ENCODE peak calls at places on chromosomes 13 and 19, in ten cellular contexts. L is fibroblast of lung, R is PC-3, X is HepG2, D is glutamatergic neuron, Q is RWPE1, V is GM23338, C is suprapubic skin, A is OCI-LY7, W is tibial nerve. G is an unnamed sample.

GRCh38 chr13:98576215-98576945 is 527 bp downstream of the STK24 start:
- DNase-seq in L (no peak), R (no peak), X (no peak), D (peak; percentile 59), Q (peak; percentile 59), V (peak; percentile 57), C (peak; percentile 76), A (peak; percentile 45), W (no peak), G (no peak)

GRCh38 chr13:114105351-114106225 is 26.8 kb downstream of the RASA3 start:
- DNase-seq in L (no peak), R (no peak), X (no peak), D (no peak), Q (no peak), V (no peak), C (peak; percentile 57), A (no peak), W (peak; percentile 12), G (no peak)

GRCh38 chr19:872266-872951 is 12.9 kb downstream of the CFD start:
- DNase-seq in L (peak; percentile 75), R (peak; percentile 45), X (no peak), D (peak; percentile 73), Q (peak; percentile 82), V (peak; percentile 82), C (no peak), A (peak; percentile 93), W (no peak), G (peak; percentile 79)

GRCh38 chr13:20160346-20161274 is at the start of gene GJA3:
- DNase-seq in L (peak; percentile 29), R (peak; percentile 48), X (no peak), D (peak; percentile 43), Q (peak; percentile 49), V (peak; percentile 77), C (no peak), A (no peak), W (no peak), G (peak; percentile 52)

GRCh38 chr19:45275370-45275971 is 24.4 kb downstream of the MARK4 start:
- DNase-seq in L (peak; percentile 41), R (no peak), X (no peak), D (peak; percentile 70), Q (no peak), V (no peak), C (no peak), A (no peak), W (no peak), G (no peak)

GRCh38 chr13:113584870-113585671 is 518 bp downstream of the TFDP1 start:
- DNase-seq in L (peak; percentile 8), R (peak; percentile 11), X (no peak), D (peak; percentile 33), Q (peak; percentile 34), V (peak; percentile 27), C (peak; percentile 46), A (peak; percentile 36), W (no peak), G (peak; percentile 68)

GRCh38 chr19:45152504-45153338 is 8.1 kb downstream of the NKPD1 start:
- DNase-seq in L (peak; percentile 50), R (no peak), X (no peak), D (peak; percentile 69), Q (no peak), V (peak; percentile 87), C (no peak), A (no peak), W (no peak), G (peak; percentile 60)

GRCh38 chr19:48854103-48854502 is 14.3 kb downstream of the PLEKHA4 start:
- DNase-seq in L (no peak), R (no peak), X (no peak), D (no peak), Q (no peak), V (no peak), C (no peak), A (no peak), W (no peak), G (no peak)

GRCh38 chr13:98254541-98254940 is 77.5 kb upstream of the RNF113B start:
- DNase-seq in L (peak; percentile 56), R (no peak), X (no peak), D (no peak), Q (no peak), V (no peak), C (no peak), A (no peak), W (no peak), G (no peak)

GRCh38 chr19:51365211-51366049 is 758 bp downstream of the ETFB start:
- DNase-seq in L (peak; percentile 50), R (peak; percentile 60), X (peak; percentile 95), D (no peak), Q (no peak), V (peak; percentile 39), C (no peak), A (peak; percentile 58), W (no peak), G (no peak)

GRCh38 chr13:51776179-51776578 is 27.8 kb downstream of the DHRS12 start:
- DNase-seq in L (no peak), R (no peak), X (no peak), D (no peak), Q (no peak), V (no peak), C (no peak), A (no peak), W (no peak), G (no peak)

GRCh38 chr19:38684078-38684861 is 36.8 kb downstream of the ACTN4 start:
- DNase-seq in L (peak; percentile 95), R (peak; percentile 88), X (no peak), D (no peak), Q (peak; percentile 96), V (no peak), C (peak; percentile 89), A (no peak), W (peak; percentile 43), G (peak; percentile 56)

GRCh38 chr13:65959305-65959704 is 1270.8 kb downstream of the PCDH9 start:
- DNase-seq in L (no peak), R (peak; percentile 88), X (no peak), D (no peak), Q (no peak), V (no peak), C (no peak), A (no peak), W (no peak), G (no peak)

DNA sequence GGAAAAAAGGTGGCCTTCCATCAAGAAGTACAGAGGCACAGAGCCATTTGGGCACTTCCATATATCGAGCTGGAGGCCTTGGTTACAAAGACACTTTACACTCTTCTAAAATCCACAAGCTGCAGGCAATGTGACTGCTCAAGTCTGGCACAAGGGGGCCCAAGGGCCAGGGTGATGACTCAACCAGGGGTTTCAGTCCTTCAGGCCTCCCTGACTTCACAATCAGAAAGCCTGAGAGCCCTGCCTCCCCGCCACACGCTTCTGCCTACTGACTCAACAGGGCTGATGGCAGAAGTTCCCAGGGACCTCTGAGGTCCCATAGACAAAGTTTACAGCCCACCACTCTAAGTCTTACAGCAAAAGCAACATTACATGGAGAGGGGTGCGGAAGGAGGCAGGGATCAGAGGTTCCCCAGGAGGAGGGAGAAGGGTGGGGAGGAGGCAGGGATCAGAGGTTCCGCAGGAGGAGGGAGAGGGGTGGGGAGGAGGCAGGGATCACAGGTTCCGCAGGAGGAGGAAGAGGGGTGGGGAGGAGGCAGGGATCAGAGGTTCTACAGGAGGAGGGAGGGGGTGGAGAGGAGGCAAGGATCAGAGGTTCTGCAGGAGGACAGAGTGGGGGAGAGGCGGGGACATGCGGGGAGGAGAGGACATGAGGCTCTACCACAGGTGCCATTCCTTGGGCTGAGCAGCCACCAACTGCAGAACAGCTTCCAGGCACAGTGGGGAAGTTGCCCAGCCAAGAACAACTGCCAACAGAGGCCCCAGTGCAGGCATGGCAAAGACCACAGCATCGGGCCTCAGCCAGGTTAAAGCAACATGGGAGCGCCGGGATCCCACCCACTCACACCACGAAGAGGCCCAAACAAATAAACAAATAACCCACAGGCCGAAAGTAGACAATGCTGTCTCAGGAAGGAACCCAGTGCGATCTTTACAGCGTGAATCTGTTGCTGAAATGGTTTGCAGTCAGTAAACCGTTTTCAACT is 52.0 kb downstream of the SLC7A1 start:
- DNase-seq in L (peak; percentile 36), R (peak; percentile 6), X (peak; percentile 12), D (no peak), Q (no peak), V (peak; percentile 31), C (no peak), A (no peak), W (no peak), G (peak; percentile 80)
- TF ChIP-seq CTCF in L (no peak), R (no peak), X (peak; percentile 20), D (no peak), Q (no peak), V (no peak), C (no peak), A (no peak), W (no peak), G (peak; percentile 27)

DNA sequence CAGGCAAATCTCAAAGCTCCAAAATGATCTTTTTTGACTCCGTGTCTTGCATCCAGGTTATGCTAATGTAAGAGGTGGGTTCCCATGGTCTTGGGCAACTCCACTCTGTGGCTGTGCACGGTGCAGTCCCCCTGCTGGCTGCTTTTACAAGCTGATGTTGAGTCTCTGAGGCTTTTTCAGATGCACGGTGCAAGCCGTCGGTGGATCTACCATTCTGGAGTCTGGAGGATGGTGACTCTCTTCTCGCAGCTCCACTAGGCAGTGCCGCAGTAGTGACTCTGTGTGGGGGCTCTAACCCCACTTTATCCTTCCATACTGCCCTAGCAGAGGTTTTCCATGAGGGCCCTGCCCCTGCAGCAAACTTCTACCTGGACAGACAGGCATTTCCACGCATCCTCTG is 266.8 kb upstream of the GPC6 start:
- DNase-seq in L (no peak), R (no peak), X (no peak), D (no peak), Q (no peak), V (no peak), C (no peak), A (no peak), W (no peak), G (no peak)
- TF ChIP-seq CTCF in L (no peak), R (no peak), X (no peak), D (no peak), Q (no peak), V (no peak), C (no peak), A (no peak), W (no peak), G (no peak)

DNA sequence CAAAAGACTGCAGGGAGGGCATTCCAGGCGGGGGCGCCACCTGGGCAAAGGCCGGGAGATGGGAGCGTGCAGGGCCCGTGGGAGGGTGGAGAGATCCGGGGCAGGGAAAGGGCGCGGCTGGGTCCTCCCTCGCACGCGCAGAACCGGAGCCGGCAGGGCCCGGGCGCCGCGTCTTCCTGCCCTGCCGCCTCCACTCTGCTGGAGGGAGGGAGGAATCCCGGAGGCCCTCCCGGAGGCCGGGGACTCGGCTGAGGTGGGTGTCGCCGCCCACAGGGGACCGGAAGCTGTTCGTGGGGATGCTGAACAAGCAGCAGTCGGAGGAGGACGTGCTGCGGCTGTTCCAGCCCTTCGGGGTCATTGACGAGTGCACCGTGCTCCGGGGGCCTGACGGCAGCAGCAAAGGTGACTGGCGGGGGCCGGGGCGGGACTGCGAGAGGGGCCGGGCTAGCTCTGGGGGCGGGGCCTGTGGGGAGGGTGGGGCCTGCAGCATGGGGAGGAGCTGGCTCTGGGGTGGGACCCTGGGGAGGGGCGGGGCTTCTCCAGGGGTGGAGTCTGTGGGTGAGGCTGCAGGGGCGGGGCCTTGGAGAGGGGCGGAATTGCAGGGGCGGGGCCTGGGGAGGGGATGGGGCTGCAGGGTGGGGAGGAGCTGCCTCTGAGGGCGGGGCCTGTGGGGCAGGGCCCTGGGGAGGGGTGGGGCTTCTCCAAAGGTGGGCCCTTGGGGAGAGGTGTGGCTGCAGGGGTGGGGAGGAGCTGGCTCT is 51.3 kb downstream of the CELF5 start:
- DNase-seq in L (peak; percentile 72), R (peak; percentile 88), X (peak; percentile 77), D (peak; percentile 95), Q (peak; percentile 98), V (peak; percentile 96), C (peak; percentile 86), A (peak; percentile 95), W (no peak), G (peak; percentile 98)
- TF ChIP-seq CTCF in L (no peak), R (peak; percentile 33), X (peak; percentile 81), D (peak; percentile 74), Q (peak; percentile 76), V (peak; percentile 30), C (no peak), A (peak; percentile 74), W (no peak), G (no peak)

GRCh38 chr19:13302521-13303270 is 152.5 kb downstream of the IER2 start:
- DNase-seq in L (no peak), R (peak; percentile 25), X (no peak), D (peak; percentile 44), Q (no peak), V (peak; percentile 26), C (no peak), A (no peak), W (no peak), G (no peak)
- TF ChIP-seq CTCF in L (no peak), R (no peak), X (no peak), D (no peak), Q (no peak), V (no peak), C (no peak), A (no peak), W (no peak), G (no peak)

G was measured in GM10248.